ENCODE peak calls at places on chromosomes 11 and 22, in eight cellular contexts. A is lower leg skin, D is thoracic aorta, H is AG04449, Q is fibroblast of lung, Y is HCT116, G is H1, O is body of pancreas. R is an unnamed sample.

GRCh38 chr11:63937713-63938480 is 905 bp upstream of the NAA40 start:
- DNase-seq in G (no peak), Q (no peak), H (no peak), O (peak), D (no peak), Y (no peak), A (no peak), R (no peak)

GRCh38 chr11:47786373-47786772 is 19.2 kb upstream of the FNBP4 start:
- DNase-seq in Y (no peak), A (no peak), G (no peak), H (no peak), D (no peak), O (peak), Q (peak), R (no peak)

GRCh38 chr11:60634151-60634550 is 65.3 kb upstream of the MS4A8 start:
- DNase-seq in H (no peak), Q (no peak), D (no peak), A (no peak), O (no peak), G (no peak), Y (peak), R (no peak)

GRCh38 chr11:2750601-2751522 is 51.1 kb upstream of the KCNQ1OT1 start:
- DNase-seq in Q (no peak), A (no peak), O (peak), H (no peak), Y (no peak), D (no peak), G (no peak), R (no peak)

GRCh38 chr11:27995082-27995481 is 112.9 kb downstream of the KIF18A start:
- DNase-seq in D (no peak), Q (no peak), Y (no peak), A (no peak), O (no peak), H (no peak), G (no peak), R (no peak)

GRCh38 chr11:129694966-129695365 is 120.7 kb upstream of the TMEM45B start:
- DNase-seq in H (no peak), D (no peak), Y (no peak), A (peak), O (no peak), G (no peak), Q (peak), R (no peak)

GRCh38 chr11:72758690-72759389 is 6.6 kb upstream of the ARAP1 start:
- DNase-seq in H (peak), O (peak), D (no peak), Y (no peak), G (no peak), Q (peak), A (no peak), R (no peak)

GRCh38 chr22:37309221-37310074 is 27.1 kb downstream of the CYTH4 start:
- DNase-seq in H (no peak), O (no peak), A (no peak), Q (no peak), D (no peak), G (no peak), Y (no peak), R (no peak)

GRCh38 chr22:40637181-40638150 is 947 bp upstream of the MRTFA start:
- DNase-seq in D (no peak), H (no peak), Q (no peak), G (no peak), Y (no peak), O (no peak), A (peak), R (no peak)

GRCh38 chr11:27468643-27469332 is 3.8 kb downstream of the LGR4 start:
- DNase-seq in A (no peak), H (no peak), G (no peak), O (peak), D (no peak), Y (no peak), Q (peak), R (no peak)

GRCh38 chr11:130159657-130160459 is at the start of gene ST14:
- DNase-seq in H (no peak), Y (no peak), G (no peak), O (peak), A (peak), D (no peak), Q (no peak), R (no peak)

GRCh38 chr11:126484266-126484665 is 128.8 kb downstream of the ST3GAL4 start:
- DNase-seq in G (no peak), Q (peak), D (no peak), A (no peak), H (peak), O (no peak), Y (no peak), R (no peak)

GRCh38 chr11:57567210-57567511 is 311 bp downstream of the UBE2L6 start:
- DNase-seq in A (no peak), O (no peak), D (no peak), G (no peak), Q (no peak), Y (no peak), H (no peak), R (no peak)

GRCh38 chr11:124776865-124777645 is 15.0 kb upstream of the ESAM start:
- DNase-seq in A (no peak), D (no peak), O (no peak), H (no peak), Y (no peak), G (no peak), Q (no peak), R (no peak)

GRCh38 chr11:30984442-30984816 is 385.1 kb downstream of the DCDC1 start:
- DNase-seq in H (no peak), Y (no peak), A (no peak), G (no peak), O (no peak), D (no peak), Q (peak), R (no peak)

GRCh38 chr11:721913-722811 is 16.1 kb downstream of the EPS8L2 start:
- DNase-seq in H (no peak), Q (no peak), A (no peak), D (no peak), O (no peak), Y (no peak), G (no peak), R (no peak)

GRCh38 chr22:27462190-27462589 is 339.4 kb downstream of the MN1 start:
- DNase-seq in Y (no peak), G (no peak), A (no peak), D (no peak), Q (no peak), O (no peak), H (no peak), R (no peak)

GRCh38 chr11:66970808-66971442 is 4.2 kb upstream of the C11orf86 start:
- DNase-seq in A (no peak), H (peak), Q (peak), G (no peak), O (no peak), Y (peak), D (peak), R (peak)

GRCh38 chr22:33757443-33758124 is 162.7 kb downstream of the LARGE1 start:
- DNase-seq in O (peak), Q (no peak), G (no peak), D (no peak), A (no peak), H (no peak), Y (no peak), R (no peak)

GRCh38 chr11:98411777-98412176 is 609.0 kb upstream of the CNTN5 start:
- DNase-seq in Q (no peak), A (no peak), O (no peak), H (no peak), D (no peak), G (no peak), Y (no peak), R (no peak)

GRCh38 chr11:125941241-125941605 is 4.6 kb upstream of the VSIG10L2 start:
- DNase-seq in Y (no peak), H (no peak), O (no peak), A (no peak), D (no peak), Q (no peak), G (no peak), R (no peak)

GRCh38 chr11:8988329-8989234 is 15.2 kb downstream of the NRIP3 start:
- DNase-seq in Y (no peak), H (no peak), A (no peak), D (no peak), G (no peak), O (no peak), Q (peak), R (no peak)

GRCh38 chr11:20512869-20513268 is 86.5 kb upstream of the SLC6A5 start:
- DNase-seq in G (no peak), D (no peak), A (no peak), H (no peak), Q (no peak), O (no peak), Y (no peak), R (no peak)

GRCh38 chr22:32204211-32204855 is 540 bp downstream of the RFPL2 start:
- DNase-seq in D (no peak), Q (no peak), A (no peak), H (no peak), O (peak), Y (no peak), G (no peak), R (no peak)

GRCh38 chr22:31952459-31952858 is 8.1 kb downstream of the YWHAH start:
- DNase-seq in O (no peak), G (no peak), A (no peak), Y (no peak), D (no peak), H (peak), Q (peak), R (no peak)

GRCh38 chr22:24322522-24322921 is 51.9 kb downstream of the SPECC1L start:
- DNase-seq in A (no peak), Y (no peak), H (no peak), Q (no peak), O (no peak), G (no peak), D (no peak), R (no peak)

GRCh38 chr11:14499178-14499559 is 442 bp downstream of the COPB1 start:
- DNase-seq in O (peak), Y (no peak), D (no peak), H (no peak), G (no peak), Q (no peak), A (peak), R (no peak)
- H3K4me3 ChIP-seq in O (peak), Y (peak), D (peak), H (peak), G (peak), Q (peak), A (peak), R (peak)

DNA sequence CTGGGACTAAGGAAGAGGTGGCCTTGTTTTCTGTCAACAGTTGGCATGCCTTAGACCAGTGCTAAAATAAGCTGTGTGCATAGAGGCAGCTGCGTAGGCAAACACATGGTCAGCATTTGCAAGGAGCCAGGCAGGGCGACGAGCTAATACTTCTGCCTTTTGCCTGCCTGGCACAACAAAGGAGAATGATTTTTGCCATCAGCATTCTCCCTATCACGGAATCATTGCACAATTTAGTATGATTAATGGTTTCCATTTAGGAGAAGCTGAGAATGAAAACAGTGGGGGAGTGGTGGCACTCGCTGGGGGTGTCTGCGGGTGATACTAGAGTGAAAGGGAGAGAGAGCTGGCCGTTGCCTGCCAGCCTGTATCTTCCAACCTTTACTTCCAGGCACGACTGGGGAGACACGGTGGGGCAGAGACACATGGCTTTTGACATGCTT is 336.0 kb downstream of the CADM1 start:
- DNase-seq in Q (peak), D (no peak), O (peak), G (no peak), A (peak), Y (no peak), H (no peak), R (no peak)
- TF ChIP-seq CTCF in Q (no peak), D (no peak), O (no peak), G (no peak), A (no peak), Y (no peak), H (no peak), R (no peak)

DNA sequence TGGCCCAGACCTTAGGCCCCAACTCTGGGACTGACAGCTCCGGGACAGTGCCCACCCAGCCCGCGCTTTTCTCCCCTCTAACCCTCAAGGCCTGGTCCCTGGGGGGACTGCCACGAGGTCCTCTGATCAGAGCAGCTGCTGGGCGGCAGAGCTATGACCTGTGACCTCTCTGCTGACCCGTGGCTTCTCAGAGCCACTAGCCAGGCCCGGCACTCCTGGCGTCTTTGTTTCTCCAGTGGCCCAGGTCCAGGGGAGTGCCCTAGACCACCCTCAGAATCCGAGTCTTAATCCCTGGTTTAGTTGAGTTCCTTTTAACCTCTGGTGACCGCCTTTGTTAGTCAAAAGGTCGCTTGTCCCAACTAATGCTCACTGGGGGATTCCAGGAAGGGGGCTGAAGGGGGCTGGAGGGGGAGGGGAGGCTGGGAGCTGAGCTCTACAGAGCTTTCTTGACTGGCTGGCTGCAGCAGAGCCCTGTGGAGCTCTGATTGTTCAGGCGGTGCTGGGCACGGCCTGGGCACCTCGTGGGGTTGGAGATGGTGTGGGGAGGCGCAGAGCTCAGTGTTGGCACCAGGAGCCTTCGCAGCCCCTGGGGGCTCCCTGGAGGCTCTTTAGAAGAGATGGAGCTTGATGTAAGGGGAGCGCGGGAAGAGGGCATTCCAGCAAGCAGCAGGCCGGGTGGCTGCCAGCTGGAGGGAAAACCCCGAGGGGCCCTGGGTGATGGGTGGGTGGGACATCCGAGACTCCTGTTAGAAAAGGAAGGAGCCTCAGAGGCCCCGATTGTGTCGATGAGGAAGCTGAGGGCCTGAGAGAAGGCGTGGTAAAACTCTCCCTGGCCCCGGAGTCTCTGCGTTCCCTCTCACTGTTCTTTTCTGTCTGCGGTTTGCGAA is 1.4 kb downstream of the FBLN1 start:
- DNase-seq in Y (no peak), Q (peak), D (no peak), G (peak), O (no peak), A (no peak), H (no peak), R (no peak)
- H3K4me3 ChIP-seq in Y (no peak), Q (peak), D (peak), G (peak), O (no peak), A (peak), H (peak), R (peak)

GRCh38 chr11:94563176-94563847 is 3.9 kb upstream of the PIWIL4 start:
- DNase-seq in G (no peak), Q (peak), H (no peak), Y (no peak), A (no peak), O (no peak), D (no peak), R (peak)
- TF ChIP-seq CTCF in G (no peak), Q (peak), H (peak), Y (peak), A (no peak), O (no peak), D (peak), R (peak)